ENCODE peak calls at places on chromosomes 13 and 19, in five cellular contexts. Z is IMR-90, D is GM12878, E is A549, G is HepG2. S is an unnamed sample.

GRCh38 chr13:52051400-52051799 is 26.9 kb downstream of the UTP14C start:
- DNase-seq in Z (no peak), D (no peak), E (no peak), G (no peak), S (no peak)

GRCh38 chr19:41166888-41167804 is 25.9 kb upstream of the CYP2S1 start:
- DNase-seq in D (no peak), G (peak; percentile 81), Z (no peak), E (no peak), S (no peak)

GRCh38 chr19:46860846-46861690 is at the start of gene ARHGAP35:
- DNase-seq in D (no peak), E (peak; percentile 90), Z (no peak), G (no peak), S (peak; percentile 92)

GRCh38 chr19:34217952-34218817 is 36.2 kb upstream of the GARRE1 start:
- DNase-seq in G (no peak), Z (peak; percentile 98), D (peak; percentile 67), E (no peak), S (peak; percentile 60)

GRCh38 chr13:48580185-48580803 is 47.4 kb upstream of the RCBTB2 start:
- DNase-seq in Z (peak; percentile 56), E (peak; percentile 26), D (no peak), G (peak; percentile 52), S (peak; percentile 59)

GRCh38 chr19:2154587-2155075 is 3.3 kb upstream of the AP3D1 start:
- DNase-seq in Z (peak; percentile 46), D (no peak), G (no peak), E (no peak), S (no peak)

GRCh38 chr13:96141032-96141431 is 51.1 kb downstream of the HS6ST3 start:
- DNase-seq in G (peak; percentile 20), D (no peak), Z (peak; percentile 2), E (no peak), S (no peak)

GRCh38 chr13:73307481-73307880 is 248.7 kb downstream of the KLF5 start:
- DNase-seq in Z (peak; percentile 59), E (no peak), G (no peak), D (no peak), S (no peak)

GRCh38 chr19:5889288-5889971 is 14.2 kb downstream of the NDUFA11 start:
- DNase-seq in D (no peak), G (no peak), Z (peak; percentile 70), E (no peak), S (no peak)

GRCh38 chr13:40622761-40623160 is 43.7 kb downstream of the FOXO1 start:
- DNase-seq in E (no peak), G (no peak), D (no peak), Z (no peak), S (no peak)

GRCh38 chr13:105441406-105441805 is 1094.1 kb downstream of the EFNB2 start:
- DNase-seq in E (no peak), D (no peak), G (no peak), Z (no peak), S (no peak)

DNA sequence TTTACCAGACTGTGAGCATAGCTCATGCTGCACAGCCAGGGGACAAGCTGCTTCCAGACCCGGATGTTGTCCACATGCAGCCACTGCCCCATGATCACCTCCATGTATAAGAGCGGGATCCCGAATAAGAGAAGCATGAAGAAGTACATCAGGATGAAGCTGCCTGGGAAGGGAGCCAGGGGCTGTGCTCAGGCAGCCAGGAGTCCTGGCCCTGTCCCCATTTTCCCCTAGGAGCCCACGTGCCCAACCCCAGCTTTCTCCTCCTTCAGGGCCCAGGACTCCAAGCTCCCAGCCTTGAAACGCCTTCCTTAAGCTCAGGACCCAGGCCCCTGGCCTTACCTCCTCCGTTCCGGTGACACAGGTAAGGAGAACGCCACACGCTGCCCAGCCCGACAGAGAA is 69.3 kb downstream of the SLC6A16 start:
- DNase-seq in G (no peak), D (no peak), Z (no peak), E (no peak), S (no peak)
- TF ChIP-seq CEBPB in G (no peak), D (no peak), Z (no peak), E (no peak), S (no peak)

GRCh38 chr19:48448563-48448962 is 2.8 kb downstream of the GRWD1 start:
- DNase-seq in G (no peak), Z (no peak), D (no peak), E (no peak), S (no peak)

GRCh38 chr19:48445256-48445605 is 552 bp upstream of the GRWD1 start:
- DNase-seq in Z (peak; percentile 94), E (peak; percentile 98), D (no peak), G (peak; percentile 82), S (peak; percentile 85)

GRCh38 chr19:48444933-48445194 is 919 bp upstream of the GRWD1 start:
- DNase-seq in Z (no peak), D (no peak), G (no peak), E (no peak), S (no peak)

GRCh38 chr19:48445606-48446481 is at the start of gene GRWD1:
- DNase-seq in E (peak; percentile 100), D (peak; percentile 95), G (peak; percentile 96), Z (peak; percentile 94), S (peak; percentile 98)

DNA sequence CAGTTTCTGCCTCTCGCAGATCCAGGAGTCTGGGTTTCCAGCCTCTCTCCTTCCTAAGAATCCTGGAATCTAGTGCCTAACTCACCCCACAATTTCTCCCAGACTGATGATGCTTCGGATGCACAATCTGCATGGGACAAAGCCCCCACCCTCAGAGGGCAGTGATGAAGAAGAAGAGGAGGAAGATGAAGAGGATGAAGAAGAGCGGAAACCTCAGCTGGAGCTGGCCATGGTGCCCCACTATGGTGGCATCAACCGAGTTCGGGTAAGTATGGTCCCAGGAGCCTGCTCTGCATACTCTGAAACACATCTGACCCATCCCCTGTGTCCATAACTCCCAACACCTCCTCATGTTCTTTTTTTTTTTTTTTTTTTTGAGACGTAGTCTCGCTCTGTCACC is 796 bp downstream of the GRWD1 start:
- DNase-seq in G (no peak), Z (no peak), E (no peak), D (no peak), S (no peak)
- TF ChIP-seq SMC3 in G (no peak), Z (no peak), E (no peak), D (no peak), S (no peak)

GRCh38 chr13:57633141-57633949 is 1.8 kb downstream of the PCDH17 start:
- DNase-seq in E (no peak), G (no peak), D (no peak), Z (no peak), S (no peak)
- TF ChIP-seq CEBPB in E (no peak), G (no peak), D (no peak), Z (no peak), S (no peak)

DNA sequence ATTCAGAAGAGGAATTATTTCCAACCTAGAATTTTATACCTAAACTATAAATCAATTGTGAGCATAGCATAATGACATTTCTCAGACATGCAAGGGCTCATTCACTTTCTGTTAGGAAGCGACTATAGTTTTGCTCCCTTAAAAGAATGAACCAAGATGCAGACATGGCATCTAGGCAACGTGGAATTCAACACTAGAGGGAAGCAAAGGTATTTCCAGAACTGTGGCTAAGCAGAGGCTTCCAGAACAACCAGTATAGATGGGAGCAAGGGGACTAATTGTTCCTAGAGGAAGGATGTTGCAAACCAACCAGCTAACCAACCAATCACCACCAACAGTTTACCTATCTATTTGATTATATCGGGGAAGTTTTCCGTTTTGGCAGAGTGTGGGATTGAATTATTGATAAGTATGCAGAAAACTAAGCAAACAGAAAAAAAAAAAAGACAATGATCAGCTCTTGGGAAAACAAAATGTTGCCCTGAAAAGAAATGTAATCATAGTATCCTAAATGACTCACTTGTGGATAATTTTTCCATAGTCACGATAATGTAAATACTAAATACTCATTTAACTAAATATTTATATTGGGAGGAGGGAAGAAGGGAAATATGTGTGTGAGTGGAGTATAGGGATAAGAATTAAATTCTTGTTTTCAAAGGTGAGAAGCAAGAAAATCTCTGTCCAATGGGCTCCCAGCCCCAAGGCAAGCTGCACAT is 21.1 kb downstream of the ARL11 start:
- DNase-seq in G (peak; percentile 33), D (no peak), E (peak; percentile 28), Z (peak; percentile 68), S (peak; percentile 33)
- TF ChIP-seq SMC3 in G (no peak), D (no peak), E (no peak), Z (peak; percentile 20), S (no peak)

DNA sequence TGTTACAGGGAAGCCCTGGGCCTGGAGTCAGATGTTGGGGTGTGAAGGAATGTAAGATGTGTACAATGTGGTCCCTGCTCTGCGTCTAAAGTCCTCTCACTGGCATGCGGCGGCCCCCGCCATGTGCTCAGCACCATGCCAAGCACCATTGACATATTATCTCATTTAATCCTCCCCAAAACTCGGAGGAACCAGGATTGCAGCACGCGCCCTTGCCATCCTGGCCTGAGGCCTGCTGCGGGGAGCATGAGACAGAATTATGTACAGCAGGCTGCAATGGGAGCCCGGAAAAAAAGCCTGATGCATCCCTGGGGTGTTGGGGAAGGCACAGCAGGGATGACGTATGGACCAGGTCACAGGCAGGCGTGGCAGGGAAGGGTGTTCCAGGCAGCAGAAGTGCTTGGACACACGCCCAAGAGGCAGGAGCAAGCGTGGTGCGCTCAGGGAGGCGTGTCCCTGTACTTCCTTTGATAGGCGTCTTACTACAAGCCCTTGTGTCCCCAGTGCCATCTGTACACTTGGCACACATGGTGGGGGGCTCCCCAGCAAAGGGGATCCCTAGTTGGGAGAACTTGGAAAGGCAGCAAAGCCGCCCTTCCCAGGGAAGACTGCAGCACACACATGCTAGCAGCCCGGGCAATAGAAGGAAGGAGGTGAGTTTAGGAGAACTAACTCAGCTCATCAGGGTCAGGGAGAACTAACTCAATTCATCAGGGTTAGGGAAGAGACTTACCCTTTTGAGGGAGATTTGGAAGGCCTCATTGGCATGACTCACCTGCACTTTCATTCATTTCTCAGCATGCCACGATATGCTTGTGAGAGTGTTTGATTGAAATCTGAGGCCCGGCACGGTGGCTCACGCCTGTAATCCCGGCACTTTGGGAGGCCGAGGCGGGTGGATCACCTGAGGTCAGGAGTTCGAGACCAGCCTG is 3.5 kb downstream of the EVI5L start:
- DNase-seq in Z (peak; percentile 33), G (peak; percentile 29), D (no peak), E (no peak), S (peak; percentile 66)
- TF ChIP-seq CEBPB in Z (no peak), G (no peak), D (no peak), E (no peak), S (no peak)

DNA sequence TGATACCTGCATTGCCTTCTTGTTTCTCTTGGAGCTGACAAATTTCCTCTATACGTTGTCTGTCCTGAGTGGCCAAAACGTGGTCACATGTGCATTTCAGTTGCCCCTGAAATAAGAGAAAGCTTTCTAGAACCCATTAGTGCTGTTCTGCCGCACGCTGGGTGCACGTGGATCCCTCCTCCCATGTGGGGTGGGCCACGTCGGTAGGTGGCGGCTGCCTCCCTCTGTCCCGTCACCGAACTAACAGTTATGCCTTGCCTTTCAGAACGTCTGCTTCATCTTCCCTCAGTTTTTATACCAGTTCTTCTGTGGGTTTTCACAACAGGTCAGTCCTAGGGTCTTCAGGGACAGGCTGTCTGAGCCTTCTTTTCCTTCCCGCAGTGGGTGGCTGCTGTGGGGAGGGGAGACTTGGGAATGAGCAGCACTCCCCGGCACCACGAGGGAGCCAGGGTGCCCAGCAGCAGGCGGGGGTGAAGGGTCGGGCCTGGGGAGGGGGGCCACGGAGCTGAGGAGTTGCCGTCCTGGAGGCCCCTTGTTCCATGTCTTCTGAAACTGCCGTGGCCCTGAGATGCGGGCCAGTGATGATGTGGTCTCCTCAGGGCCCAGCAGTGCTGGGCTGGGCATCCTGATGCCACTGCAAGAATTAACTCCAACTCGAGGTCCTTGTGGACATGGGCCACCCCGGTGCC is 109.7 kb upstream of the MCF2L start:
- DNase-seq in G (no peak), Z (no peak), E (no peak), D (no peak), S (no peak)
- TF ChIP-seq SMC3 in G (no peak), Z (no peak), E (no peak), D (no peak), S (no peak)

GRCh38 chr19:4352701-4353121 is 9.3 kb downstream of the MPND start:
- DNase-seq in D (no peak), G (peak; percentile 47), Z (peak; percentile 71), E (peak; percentile 51), S (peak; percentile 72)
- TF ChIP-seq CEBPB in D (no peak), G (no peak), Z (no peak), E (no peak), S (no peak)